ENCODE peak calls at places on chromosomes 13 and 19, in ten cellular contexts. One of them, this sample, is unnamed.

GRCh38 chr13:50715402-50716146 is 127.9 kb downstream of the DLEU7 start:
- DNase-seq in AG09309: no peak
- DNase-seq in breast epithelium: no peak
- DNase-seq in endodermal cell: no peak
- DNase-seq in fibroblast of the aortic adventitia: no peak
- DNase-seq in fibroblast of lung: no peak
- DNase-seq in lower lobe of right lung: peak; percentile 80
- DNase-seq in RWPE2: no peak
- DNase-seq in WERI-Rb-1: no peak
- DNase-seq in upper lobe of left lung: no peak
- DNase-seq in this sample: no peak

GRCh38 chr13:41500501-41500900 is 43.2 kb downstream of the RGCC start:
- DNase-seq in AG09309: no peak
- DNase-seq in WERI-Rb-1: no peak
- DNase-seq in lower lobe of right lung: no peak
- DNase-seq in fibroblast of lung: peak; percentile 13
- DNase-seq in RWPE2: no peak
- DNase-seq in endodermal cell: no peak
- DNase-seq in fibroblast of the aortic adventitia: no peak
- DNase-seq in breast epithelium: no peak
- DNase-seq in upper lobe of left lung: peak; percentile 26
- DNase-seq in this sample: no peak

GRCh38 chr13:31352467-31352866 is 152.7 kb downstream of the B3GLCT start:
- DNase-seq in AG09309: no peak
- DNase-seq in WERI-Rb-1: no peak
- DNase-seq in fibroblast of the aortic adventitia: no peak
- DNase-seq in RWPE2: no peak
- DNase-seq in lower lobe of right lung: no peak
- DNase-seq in upper lobe of left lung: peak; percentile 70
- DNase-seq in breast epithelium: no peak
- DNase-seq in fibroblast of lung: no peak
- DNase-seq in endodermal cell: no peak
- DNase-seq in this sample: no peak

GRCh38 chr13:34161829-34162544 is 344.0 kb downstream of the RFC3 start:
- DNase-seq in breast epithelium: no peak
- DNase-seq in fibroblast of the aortic adventitia: peak; percentile 87
- DNase-seq in WERI-Rb-1: peak; percentile 18
- DNase-seq in AG09309: peak; percentile 86
- DNase-seq in upper lobe of left lung: no peak
- DNase-seq in fibroblast of lung: peak; percentile 90
- DNase-seq in endodermal cell: peak; percentile 56
- DNase-seq in RWPE2: no peak
- DNase-seq in lower lobe of right lung: no peak
- DNase-seq in this sample: peak; percentile 88

GRCh38 chr13:39038569-39038898 is 278 bp downstream of the NHLRC3 start:
- DNase-seq in AG09309: no peak
- DNase-seq in WERI-Rb-1: no peak
- DNase-seq in lower lobe of right lung: no peak
- DNase-seq in RWPE2: no peak
- DNase-seq in endodermal cell: no peak
- DNase-seq in upper lobe of left lung: peak; percentile 70
- DNase-seq in fibroblast of the aortic adventitia: no peak
- DNase-seq in breast epithelium: no peak
- DNase-seq in fibroblast of lung: no peak
- DNase-seq in this sample: no peak

GRCh38 chr13:106986033-106986484 is 418.1 kb upstream of the ARGLU1 start:
- DNase-seq in upper lobe of left lung: no peak
- DNase-seq in fibroblast of lung: peak; percentile 26
- DNase-seq in endodermal cell: peak; percentile 84
- DNase-seq in fibroblast of the aortic adventitia: no peak
- DNase-seq in AG09309: no peak
- DNase-seq in RWPE2: no peak
- DNase-seq in lower lobe of right lung: no peak
- DNase-seq in WERI-Rb-1: no peak
- DNase-seq in breast epithelium: no peak
- DNase-seq in this sample: no peak

GRCh38 chr13:43688230-43688907 is 98.4 kb downstream of the ENOX1 start:
- DNase-seq in upper lobe of left lung: no peak
- DNase-seq in fibroblast of lung: no peak
- DNase-seq in WERI-Rb-1: no peak
- DNase-seq in breast epithelium: no peak
- DNase-seq in AG09309: no peak
- DNase-seq in lower lobe of right lung: no peak
- DNase-seq in fibroblast of the aortic adventitia: no peak
- DNase-seq in RWPE2: no peak
- DNase-seq in endodermal cell: no peak
- DNase-seq in this sample: no peak

GRCh38 chr13:39281539-39282150 is 243.4 kb downstream of the NHLRC3 start:
- DNase-seq in fibroblast of lung: peak; percentile 43
- DNase-seq in RWPE2: no peak
- DNase-seq in fibroblast of the aortic adventitia: peak; percentile 44
- DNase-seq in AG09309: no peak
- DNase-seq in lower lobe of right lung: no peak
- DNase-seq in endodermal cell: no peak
- DNase-seq in WERI-Rb-1: no peak
- DNase-seq in breast epithelium: no peak
- DNase-seq in upper lobe of left lung: no peak
- DNase-seq in this sample: no peak

GRCh38 chr19:38486731-38487336 is 53.3 kb downstream of the RYR1 start:
- DNase-seq in RWPE2: no peak
- DNase-seq in lower lobe of right lung: no peak
- DNase-seq in AG09309: no peak
- DNase-seq in fibroblast of the aortic adventitia: no peak
- DNase-seq in upper lobe of left lung: no peak
- DNase-seq in fibroblast of lung: no peak
- DNase-seq in WERI-Rb-1: no peak
- DNase-seq in endodermal cell: no peak
- DNase-seq in breast epithelium: no peak
- DNase-seq in this sample: no peak

GRCh38 chr19:38483016-38483630 is 49.6 kb downstream of the RYR1 start:
- DNase-seq in RWPE2: no peak
- DNase-seq in endodermal cell: no peak
- DNase-seq in AG09309: no peak
- DNase-seq in fibroblast of lung: no peak
- DNase-seq in upper lobe of left lung: peak; percentile 77
- DNase-seq in fibroblast of the aortic adventitia: no peak
- DNase-seq in lower lobe of right lung: no peak
- DNase-seq in WERI-Rb-1: no peak
- DNase-seq in breast epithelium: no peak
- DNase-seq in this sample: no peak

GRCh38 chr19:38485541-38486285 is 52.2 kb downstream of the RYR1 start:
- DNase-seq in WERI-Rb-1: no peak
- DNase-seq in fibroblast of lung: no peak
- DNase-seq in AG09309: no peak
- DNase-seq in breast epithelium: no peak
- DNase-seq in lower lobe of right lung: no peak
- DNase-seq in RWPE2: no peak
- DNase-seq in fibroblast of the aortic adventitia: no peak
- DNase-seq in upper lobe of left lung: peak; percentile 77
- DNase-seq in endodermal cell: no peak
- DNase-seq in this sample: no peak

GRCh38 chr19:38482496-38482895 is 49.0 kb downstream of the RYR1 start:
- DNase-seq in breast epithelium: no peak
- DNase-seq in upper lobe of left lung: no peak
- DNase-seq in RWPE2: no peak
- DNase-seq in endodermal cell: no peak
- DNase-seq in fibroblast of lung: no peak
- DNase-seq in WERI-Rb-1: no peak
- DNase-seq in fibroblast of the aortic adventitia: no peak
- DNase-seq in lower lobe of right lung: no peak
- DNase-seq in AG09309: no peak
- DNase-seq in this sample: no peak

DNA sequence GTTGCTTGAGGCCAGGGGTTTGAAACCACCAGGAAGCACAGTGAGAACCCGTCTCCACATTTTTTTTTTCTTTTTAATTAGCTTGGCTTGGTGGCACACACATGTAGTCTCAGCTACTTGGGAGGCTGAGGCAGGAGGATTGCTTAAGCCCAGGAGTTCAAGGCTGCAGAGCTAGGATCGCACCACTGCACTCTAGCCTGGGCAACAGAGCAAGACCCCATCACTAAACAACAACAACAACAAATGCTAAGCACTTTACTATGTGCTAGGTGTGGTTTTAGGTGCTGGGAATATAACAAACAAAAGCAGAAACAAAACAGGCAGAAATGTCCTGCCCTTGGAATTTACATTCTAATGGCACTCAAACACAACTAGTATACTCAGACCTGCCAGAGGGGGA is 51.3 kb downstream of the RYR1 start:
- DNase-seq in fibroblast of the aortic adventitia: no peak
- DNase-seq in WERI-Rb-1: no peak
- DNase-seq in RWPE2: no peak
- DNase-seq in AG09309: no peak
- DNase-seq in lower lobe of right lung: no peak
- DNase-seq in breast epithelium: no peak
- DNase-seq in fibroblast of lung: no peak
- DNase-seq in upper lobe of left lung: no peak
- DNase-seq in endodermal cell: no peak
- DNase-seq in this sample: no peak
- TF ChIP-seq CTCF in fibroblast of the aortic adventitia: no peak
- TF ChIP-seq CTCF in WERI-Rb-1: no peak
- TF ChIP-seq CTCF in RWPE2: no peak
- TF ChIP-seq CTCF in AG09309: no peak
- TF ChIP-seq CTCF in lower lobe of right lung: no peak
- TF ChIP-seq CTCF in breast epithelium: no peak
- TF ChIP-seq CTCF in fibroblast of lung: no peak
- TF ChIP-seq CTCF in upper lobe of left lung: no peak
- TF ChIP-seq CTCF in endodermal cell: no peak
- TF ChIP-seq CTCF in this sample: no peak

DNA sequence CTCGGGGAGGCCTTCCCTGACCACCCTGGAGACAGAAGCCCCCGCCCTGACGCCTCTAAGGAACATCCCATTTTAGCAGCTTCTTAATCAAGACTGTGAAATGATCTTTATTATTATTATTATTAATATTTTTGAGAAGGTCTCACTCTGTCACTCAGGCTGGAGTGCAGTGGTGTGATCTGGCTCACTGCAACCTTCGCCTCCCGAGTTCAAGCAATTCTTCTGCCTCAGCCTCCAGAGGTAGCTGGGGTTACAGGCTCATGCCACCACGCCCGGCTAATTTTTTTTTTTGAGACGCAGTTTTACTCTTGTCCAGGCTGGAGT is 3.6 kb upstream of the DAND5 start:
- DNase-seq in breast epithelium: no peak
- DNase-seq in fibroblast of the aortic adventitia: no peak
- DNase-seq in WERI-Rb-1: no peak
- DNase-seq in upper lobe of left lung: no peak
- DNase-seq in lower lobe of right lung: no peak
- DNase-seq in AG09309: no peak
- DNase-seq in fibroblast of lung: no peak
- DNase-seq in endodermal cell: no peak
- DNase-seq in RWPE2: no peak
- DNase-seq in this sample: no peak
- H3K4me3 ChIP-seq in breast epithelium: no peak overlapping the region
- H3K4me3 ChIP-seq in fibroblast of the aortic adventitia: no peak overlapping the region
- H3K4me3 ChIP-seq in WERI-Rb-1: peak overlapping the region; percentile 56
- H3K4me3 ChIP-seq in upper lobe of left lung: peak overlapping the region; percentile 59
- H3K4me3 ChIP-seq in lower lobe of right lung: peak overlapping the region; percentile 60
- H3K4me3 ChIP-seq in AG09309: no peak overlapping the region
- H3K4me3 ChIP-seq in fibroblast of lung: no peak overlapping the region
- H3K4me3 ChIP-seq in endodermal cell: no peak overlapping the region
- H3K4me3 ChIP-seq in RWPE2: peak overlapping the region; percentile 21
- H3K4me3 ChIP-seq in this sample: peak overlapping the region; percentile 7

GRCh38 chr13:105410602-105411001 is 1124.9 kb downstream of the EFNB2 start:
- DNase-seq in lower lobe of right lung: peak; percentile 65
- DNase-seq in breast epithelium: peak; percentile 22
- DNase-seq in fibroblast of the aortic adventitia: peak; percentile 1
- DNase-seq in endodermal cell: peak; percentile 92
- DNase-seq in WERI-Rb-1: peak; percentile 54
- DNase-seq in upper lobe of left lung: peak; percentile 88
- DNase-seq in RWPE2: no peak
- DNase-seq in fibroblast of lung: no peak
- DNase-seq in AG09309: peak; percentile 8
- DNase-seq in this sample: no peak

GRCh38 chr13:105414639-105415038 is 1120.8 kb downstream of the EFNB2 start:
- DNase-seq in AG09309: no peak
- DNase-seq in breast epithelium: no peak
- DNase-seq in RWPE2: no peak
- DNase-seq in WERI-Rb-1: no peak
- DNase-seq in fibroblast of lung: no peak
- DNase-seq in upper lobe of left lung: no peak
- DNase-seq in endodermal cell: no peak
- DNase-seq in lower lobe of right lung: no peak
- DNase-seq in fibroblast of the aortic adventitia: no peak
- DNase-seq in this sample: no peak

GRCh38 chr13:105406551-105406950 is 1128.9 kb downstream of the EFNB2 start:
- DNase-seq in WERI-Rb-1: no peak
- DNase-seq in upper lobe of left lung: no peak
- DNase-seq in fibroblast of lung: no peak
- DNase-seq in RWPE2: no peak
- DNase-seq in breast epithelium: no peak
- DNase-seq in AG09309: no peak
- DNase-seq in lower lobe of right lung: no peak
- DNase-seq in fibroblast of the aortic adventitia: no peak
- DNase-seq in endodermal cell: no peak
- DNase-seq in this sample: no peak

DNA sequence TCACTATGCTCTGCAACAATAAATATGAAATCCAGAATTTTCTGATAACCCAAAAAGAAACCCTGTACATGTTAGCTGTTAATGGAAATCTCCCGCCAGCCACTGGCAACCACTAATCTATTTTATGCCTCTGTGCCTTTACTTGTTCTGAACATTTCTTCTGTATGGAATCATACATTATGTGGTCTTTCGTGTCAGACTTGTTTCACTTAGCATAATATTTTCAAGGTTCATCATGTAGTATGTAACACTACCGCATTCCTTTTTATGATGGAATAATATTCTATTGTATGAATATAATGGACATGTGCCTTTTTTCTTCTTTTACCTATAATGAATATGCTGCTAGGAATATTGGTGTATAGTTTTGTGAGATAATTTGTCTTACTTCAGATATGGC is 1123.3 kb downstream of the EFNB2 start:
- DNase-seq in upper lobe of left lung: no peak
- DNase-seq in lower lobe of right lung: no peak
- DNase-seq in endodermal cell: no peak
- DNase-seq in fibroblast of lung: no peak
- DNase-seq in fibroblast of the aortic adventitia: no peak
- DNase-seq in AG09309: no peak
- DNase-seq in breast epithelium: no peak
- DNase-seq in WERI-Rb-1: no peak
- DNase-seq in RWPE2: no peak
- DNase-seq in this sample: no peak
- TF ChIP-seq CTCF in upper lobe of left lung: no peak
- TF ChIP-seq CTCF in lower lobe of right lung: no peak
- TF ChIP-seq CTCF in endodermal cell: no peak
- TF ChIP-seq CTCF in fibroblast of lung: no peak
- TF ChIP-seq CTCF in fibroblast of the aortic adventitia: no peak
- TF ChIP-seq CTCF in AG09309: no peak
- TF ChIP-seq CTCF in breast epithelium: no peak
- TF ChIP-seq CTCF in WERI-Rb-1: no peak
- TF ChIP-seq CTCF in RWPE2: no peak
- TF ChIP-seq CTCF in this sample: no peak

GRCh38 chr19:38650180-38650775 is 2.8 kb downstream of the ACTN4 start:
- DNase-seq in AG09309: no peak
- DNase-seq in lower lobe of right lung: no peak
- DNase-seq in endodermal cell: peak; percentile 69
- DNase-seq in breast epithelium: no peak
- DNase-seq in WERI-Rb-1: peak; percentile 28
- DNase-seq in fibroblast of the aortic adventitia: no peak
- DNase-seq in RWPE2: no peak
- DNase-seq in fibroblast of lung: no peak
- DNase-seq in upper lobe of left lung: no peak
- DNase-seq in this sample: no peak

GRCh38 chr19:38648789-38649304 is 1.4 kb downstream of the ACTN4 start:
- DNase-seq in WERI-Rb-1: no peak
- DNase-seq in fibroblast of the aortic adventitia: no peak
- DNase-seq in upper lobe of left lung: no peak
- DNase-seq in breast epithelium: no peak
- DNase-seq in fibroblast of lung: no peak
- DNase-seq in RWPE2: no peak
- DNase-seq in lower lobe of right lung: no peak
- DNase-seq in AG09309: no peak
- DNase-seq in endodermal cell: peak; percentile 49
- DNase-seq in this sample: no peak

GRCh38 chr19:38649305-38650179 is 2.1 kb downstream of the ACTN4 start:
- DNase-seq in upper lobe of left lung: no peak
- DNase-seq in breast epithelium: peak; percentile 86
- DNase-seq in fibroblast of lung: no peak
- DNase-seq in endodermal cell: peak; percentile 50
- DNase-seq in fibroblast of the aortic adventitia: peak; percentile 41
- DNase-seq in RWPE2: peak; percentile 88
- DNase-seq in lower lobe of right lung: peak; percentile 63
- DNase-seq in AG09309: no peak
- DNase-seq in WERI-Rb-1: peak; percentile 23
- DNase-seq in this sample: no peak

GRCh38 chr19:38653028-38653571 is 5.7 kb downstream of the ACTN4 start:
- DNase-seq in upper lobe of left lung: no peak
- DNase-seq in fibroblast of the aortic adventitia: peak; percentile 85
- DNase-seq in breast epithelium: no peak
- DNase-seq in lower lobe of right lung: no peak
- DNase-seq in WERI-Rb-1: peak; percentile 63
- DNase-seq in fibroblast of lung: peak; percentile 57
- DNase-seq in RWPE2: no peak
- DNase-seq in AG09309: no peak
- DNase-seq in endodermal cell: no peak
- DNase-seq in this sample: peak; percentile 39

GRCh38 chr19:38650911-38651584 is 3.6 kb downstream of the ACTN4 start:
- DNase-seq in WERI-Rb-1: no peak
- DNase-seq in fibroblast of the aortic adventitia: peak; percentile 99
- DNase-seq in breast epithelium: no peak
- DNase-seq in AG09309: no peak
- DNase-seq in upper lobe of left lung: no peak
- DNase-seq in endodermal cell: no peak
- DNase-seq in lower lobe of right lung: no peak
- DNase-seq in fibroblast of lung: peak; percentile 93
- DNase-seq in RWPE2: no peak
- DNase-seq in this sample: peak; percentile 75
- H3K4me3 ChIP-seq in WERI-Rb-1: peak overlapping the region; percentile 80
- H3K4me3 ChIP-seq in fibroblast of the aortic adventitia: peak overlapping the region; percentile 42
- H3K4me3 ChIP-seq in breast epithelium: peak overlapping the region; percentile 95
- H3K4me3 ChIP-seq in AG09309: no peak overlapping the region
- H3K4me3 ChIP-seq in upper lobe of left lung: peak overlapping the region; percentile 100
- H3K4me3 ChIP-seq in endodermal cell: peak overlapping the region; percentile 99
- H3K4me3 ChIP-seq in lower lobe of right lung: peak overlapping the region; percentile 83
- H3K4me3 ChIP-seq in fibroblast of lung: no peak overlapping the region
- H3K4me3 ChIP-seq in RWPE2: peak overlapping the region; percentile 84
- H3K4me3 ChIP-seq in this sample: peak overlapping the region; percentile 100

This sample was measured in astrocyte of the spinal cord.